ENCODE peak calls at places on chromosome 15, in eight cellular contexts. O is caudate nucleus; U is PC-3; X is body of pancreas; V is AG04450; E is A549; D is HCT116; R is CD4-positive, alpha-beta T cell. K is an unnamed sample.

GRCh38 chr15:91561371-91562100 is 292.0 kb upstream of the SLCO3A1 start:
- DNase-seq in E (no peak), U (peak; percentile 76), V (peak; percentile 85), O (no peak), D (no peak), R (no peak), X (no peak), K (peak; percentile 28)

GRCh38 chr15:87752250-87752951 is 504.1 kb downstream of the NTRK3 start:
- DNase-seq in D (no peak), E (peak; percentile 60), R (no peak), O (no peak), U (peak; percentile 72), V (peak; percentile 78), X (peak; percentile 17), K (no peak)

GRCh38 chr15:51071609-51072008 is 23.1 kb downstream of the TNFAIP8L3 start:
- DNase-seq in R (no peak), X (no peak), D (no peak), O (no peak), V (no peak), U (no peak), E (no peak), K (no peak)

GRCh38 chr15:64521726-64522164 is 61.4 kb downstream of the ZNF609 start:
- DNase-seq in D (peak; percentile 68), E (peak; percentile 30), V (no peak), X (peak; percentile 65), U (peak; percentile 72), O (peak; percentile 23), R (no peak), K (peak; percentile 37)

GRCh38 chr15:57477736-57478522 is 101.6 kb downstream of the CGNL1 start:
- DNase-seq in D (no peak), O (no peak), V (no peak), X (peak; percentile 80), U (no peak), E (no peak), R (no peak), K (no peak)

GRCh38 chr15:22989576-22990477 is 9.7 kb upstream of the CYFIP1 start:
- DNase-seq in X (peak; percentile 45), D (no peak), V (no peak), U (peak; percentile 8), R (no peak), E (no peak), O (no peak), K (no peak)

GRCh38 chr15:77420610-77421369 is at the start of gene HMG20A:
- DNase-seq in E (peak; percentile 80), V (peak; percentile 63), U (peak; percentile 70), R (peak; percentile 20), X (peak; percentile 50), D (peak; percentile 86), O (no peak), K (peak; percentile 66)

GRCh38 chr15:57505056-57505713 is 86.5 kb upstream of the MYZAP start:
- DNase-seq in U (peak; percentile 67), D (no peak), X (peak; percentile 80), E (no peak), V (no peak), O (no peak), R (no peak), K (no peak)

GRCh38 chr15:56956538-56956937 is 38.1 kb downstream of the TCF12 start:
- DNase-seq in U (no peak), R (no peak), D (no peak), V (no peak), X (no peak), O (no peak), E (no peak), K (no peak)

GRCh38 chr15:75307778-75308390 is 25.2 kb downstream of the GOLGA6D start:
- DNase-seq in X (peak; percentile 68), R (no peak), O (no peak), E (peak; percentile 92), V (no peak), D (peak; percentile 62), U (peak; percentile 67), K (no peak)

GRCh38 chr15:58510715-58511465 is 79.1 kb downstream of the LIPC start:
- DNase-seq in D (no peak), X (no peak), V (peak; percentile 8), R (no peak), U (peak; percentile 3), E (no peak), O (no peak), K (no peak)

GRCh38 chr15:70014860-70015490 is 82.7 kb downstream of the TLE3 start:
- DNase-seq in R (no peak), E (no peak), X (no peak), O (no peak), U (no peak), V (no peak), D (no peak), K (no peak)

GRCh38 chr15:77024273-77025065 is 29.5 kb downstream of the PSTPIP1 start:
- DNase-seq in E (peak; percentile 91), X (peak; percentile 71), R (peak; percentile 46), O (no peak), V (no peak), D (no peak), U (peak; percentile 71), K (peak; percentile 68)

GRCh38 chr15:51647128-51647562 is 24.6 kb upstream of the DMXL2 start:
- DNase-seq in E (no peak), O (no peak), V (no peak), X (peak; percentile 21), R (no peak), D (no peak), U (peak; percentile 79), K (no peak)

GRCh38 chr15:67193223-67194009 is 61.0 kb downstream of the AAGAB start:
- DNase-seq in R (no peak), O (no peak), X (no peak), E (no peak), D (no peak), V (no peak), U (no peak), K (no peak)

GRCh38 chr15:87419341-87419740 is 837.2 kb downstream of the NTRK3 start:
- DNase-seq in V (no peak), O (no peak), U (no peak), R (no peak), D (no peak), X (no peak), E (no peak), K (no peak)

GRCh38 chr15:65189102-65189740 is 4.1 kb upstream of the CLPX start:
- DNase-seq in U (peak; percentile 54), O (no peak), D (peak; percentile 63), V (no peak), R (no peak), X (no peak), E (peak; percentile 79), K (no peak)

GRCh38 chr15:93072440-93073394 is 16.3 kb downstream of the RGMA start:
- DNase-seq in R (no peak), V (no peak), O (no peak), D (peak; percentile 33), U (peak; percentile 75), E (peak; percentile 67), X (peak; percentile 77), K (no peak)

GRCh38 chr15:93074596-93074995 is 14.4 kb downstream of the RGMA start:
- DNase-seq in X (no peak), O (no peak), D (no peak), R (no peak), U (no peak), V (no peak), E (no peak), K (no peak)

GRCh38 chr15:93076875-93077274 is 12.1 kb downstream of the RGMA start:
- DNase-seq in O (no peak), R (no peak), D (no peak), E (no peak), U (no peak), V (no peak), X (no peak), K (no peak)

GRCh38 chr15:93073465-93073952 is 15.5 kb downstream of the RGMA start:
- DNase-seq in V (no peak), U (no peak), O (no peak), E (no peak), R (no peak), X (no peak), D (no peak), K (no peak)

GRCh38 chr15:93076217-93076616 is 12.8 kb downstream of the RGMA start:
- DNase-seq in X (no peak), R (no peak), V (no peak), E (no peak), O (no peak), U (no peak), D (no peak), K (no peak)
- H3K27ac ChIP-seq in X (no peak overlapping the region), R (no peak overlapping the region), V (no peak overlapping the region), E (no peak overlapping the region), O (no peak overlapping the region), U (no peak overlapping the region), D (no peak overlapping the region), K (no peak overlapping the region)

DNA sequence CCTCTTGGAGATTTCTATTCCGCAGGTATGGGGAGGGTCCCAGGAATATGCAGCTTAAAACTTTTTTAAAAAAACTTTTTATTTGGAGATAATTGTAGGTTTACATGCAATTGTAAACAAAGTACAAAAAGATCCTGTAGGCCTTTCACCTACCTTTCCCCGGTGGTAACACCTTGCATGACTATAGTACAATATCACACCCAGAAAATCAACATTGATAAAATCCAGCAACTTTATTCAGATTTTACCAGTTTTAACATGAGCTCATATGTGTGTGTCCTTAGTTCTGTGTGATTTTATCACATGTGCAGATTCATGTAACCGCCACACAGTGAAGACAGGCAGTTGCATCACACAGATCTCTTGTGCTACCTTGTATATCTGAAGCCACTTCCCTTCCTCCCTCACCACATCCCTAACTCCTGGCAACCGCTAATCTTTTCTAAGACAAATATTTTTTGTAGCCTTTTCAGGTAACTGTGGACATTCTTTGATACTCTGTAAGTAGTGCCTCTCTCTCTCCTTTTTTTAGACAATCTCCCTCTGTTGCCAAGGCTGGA is 183.5 kb upstream of the C2CD4B start:
- DNase-seq in V (no peak), E (no peak), U (no peak), X (no peak), O (no peak), D (no peak), R (no peak), K (no peak)
- H3K27ac ChIP-seq in V (no peak overlapping the region), E (no peak overlapping the region), U (no peak overlapping the region), X (no peak overlapping the region), O (no peak overlapping the region), D (no peak overlapping the region), R (no peak overlapping the region), K (no peak overlapping the region)

GRCh38 chr15:100020614-100021013 is 287.4 kb upstream of the LYSMD4 start:
- DNase-seq in O (no peak), U (no peak), R (no peak), X (no peak), E (no peak), D (no peak), V (no peak), K (no peak)
- H3K27ac ChIP-seq in O (no peak overlapping the region), U (no peak overlapping the region), R (no peak overlapping the region), X (no peak overlapping the region), E (no peak overlapping the region), D (no peak overlapping the region), V (no peak overlapping the region), K (no peak overlapping the region)

DNA sequence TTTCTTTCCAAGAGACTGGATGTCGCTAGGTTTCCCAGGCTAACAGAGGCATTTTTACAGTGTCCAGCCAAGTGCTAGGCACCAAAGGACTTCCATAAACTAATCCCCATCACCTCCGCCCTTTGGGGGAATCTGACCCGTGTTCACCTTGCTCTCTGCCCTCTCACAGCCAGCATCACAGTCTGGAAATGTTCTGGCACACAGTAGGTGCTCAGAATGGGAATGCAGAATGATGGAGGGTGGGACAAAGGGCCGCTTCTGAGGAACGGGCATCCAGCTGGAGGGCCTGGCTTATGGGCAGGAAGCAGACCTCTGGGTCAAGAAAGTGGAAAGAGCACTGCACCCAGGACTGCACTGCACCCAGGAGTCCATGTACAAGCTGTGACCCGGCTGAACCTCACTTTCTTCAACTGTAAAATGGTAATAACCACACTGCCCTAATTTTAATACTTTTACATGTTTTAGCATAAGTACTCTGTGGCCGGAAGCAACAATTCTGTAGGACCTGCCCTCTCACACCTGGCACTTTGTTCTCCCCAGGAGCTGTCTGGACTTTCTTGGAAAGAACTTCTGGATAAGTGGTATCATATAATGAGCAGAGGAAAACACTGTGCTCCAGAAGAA is 901 bp upstream of the NMB start:
- DNase-seq in D (no peak), X (no peak), O (no peak), V (no peak), R (no peak), E (no peak), U (no peak), K (no peak)
- H3K27ac ChIP-seq in D (peak overlapping the region; percentile 58), X (peak overlapping the region; percentile 87), O (peak overlapping the region; percentile 18), V (peak overlapping the region; percentile 73), R (no peak overlapping the region), E (peak overlapping the region; percentile 83), U (peak overlapping the region; percentile 44), K (no peak overlapping the region)

K was measured in substantia nigra.